ENCODE peak calls at places on chromosomes 6 and 20, in five cellular contexts. One of them, this sample, is unnamed.

GRCh38 chr6:54094837-54095236 is 16.4 kb upstream of the MLIP start:
- DNase-seq in upper lobe of left lung: no peak
- DNase-seq in fibroblast of lung: peak
- DNase-seq in tibial artery: no peak
- DNase-seq in IMR-90: no peak
- DNase-seq in this sample: no peak

GRCh38 chr6:43870660-43871061 is 100.7 kb downstream of the VEGFA start:
- DNase-seq in upper lobe of left lung: no peak
- DNase-seq in fibroblast of lung: no peak
- DNase-seq in tibial artery: no peak
- DNase-seq in IMR-90: peak
- DNase-seq in this sample: no peak

GRCh38 chr6:151255811-151256210 is 16.0 kb downstream of the AKAP12 start:
- DNase-seq in upper lobe of left lung: no peak
- DNase-seq in fibroblast of lung: no peak
- DNase-seq in tibial artery: no peak
- DNase-seq in IMR-90: no peak
- DNase-seq in this sample: no peak

GRCh38 chr20:6698056-6698455 is 69.4 kb upstream of the BMP2 start:
- DNase-seq in upper lobe of left lung: no peak
- DNase-seq in fibroblast of lung: no peak
- DNase-seq in tibial artery: no peak
- DNase-seq in IMR-90: no peak
- DNase-seq in this sample: peak

GRCh38 chr20:48329676-48330644 is 497.8 kb downstream of the PREX1 start:
- DNase-seq in upper lobe of left lung: peak
- DNase-seq in fibroblast of lung: peak
- DNase-seq in tibial artery: no peak
- DNase-seq in IMR-90: peak
- DNase-seq in this sample: peak

GRCh38 chr6:37244430-37245310 is 12.9 kb upstream of the TBC1D22B start:
- DNase-seq in upper lobe of left lung: no peak
- DNase-seq in fibroblast of lung: peak
- DNase-seq in tibial artery: peak
- DNase-seq in IMR-90: peak
- DNase-seq in this sample: peak

GRCh38 chr6:17965397-17965796 is 22.0 kb downstream of the KIF13A start:
- DNase-seq in upper lobe of left lung: no peak
- DNase-seq in fibroblast of lung: no peak
- DNase-seq in tibial artery: no peak
- DNase-seq in IMR-90: peak
- DNase-seq in this sample: no peak

GRCh38 chr6:100446922-100447899 is 17.5 kb downstream of the SIM1 start:
- DNase-seq in upper lobe of left lung: peak
- DNase-seq in fibroblast of lung: no peak
- DNase-seq in tibial artery: no peak
- DNase-seq in IMR-90: no peak
- DNase-seq in this sample: no peak

GRCh38 chr20:62448788-62449187 is 21.4 kb upstream of the RBBP8NL start:
- DNase-seq in upper lobe of left lung: peak
- DNase-seq in fibroblast of lung: no peak
- DNase-seq in tibial artery: no peak
- DNase-seq in IMR-90: no peak
- DNase-seq in this sample: no peak

DNA sequence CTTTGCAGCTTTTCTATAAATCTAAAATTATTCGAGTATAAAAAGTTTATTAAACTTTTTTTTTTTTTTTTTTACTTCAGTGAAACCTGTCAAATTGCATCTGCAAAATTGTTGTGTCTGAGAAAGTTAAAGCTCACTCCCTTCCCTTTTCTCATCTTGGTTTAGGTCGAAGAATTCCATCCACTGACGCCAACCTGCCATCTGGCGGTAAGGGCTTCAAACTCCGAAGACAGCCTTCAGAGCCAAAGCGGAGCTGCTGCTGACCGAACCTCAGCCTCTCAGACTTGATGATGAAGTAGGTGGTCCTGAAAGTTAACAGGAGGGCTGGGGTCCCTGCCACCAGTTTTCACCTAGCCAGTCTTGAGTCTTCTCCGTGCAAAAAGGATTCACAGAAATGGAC is 29.6 kb upstream of the VAPB start:
- DNase-seq in upper lobe of left lung: no peak
- DNase-seq in fibroblast of lung: peak
- DNase-seq in tibial artery: no peak
- DNase-seq in IMR-90: peak
- DNase-seq in this sample: no peak
- TF ChIP-seq CTCF in upper lobe of left lung: no peak
- TF ChIP-seq CTCF in fibroblast of lung: peak
- TF ChIP-seq CTCF in tibial artery: no peak
- TF ChIP-seq CTCF in IMR-90: peak
- TF ChIP-seq CTCF in this sample: no peak

DNA sequence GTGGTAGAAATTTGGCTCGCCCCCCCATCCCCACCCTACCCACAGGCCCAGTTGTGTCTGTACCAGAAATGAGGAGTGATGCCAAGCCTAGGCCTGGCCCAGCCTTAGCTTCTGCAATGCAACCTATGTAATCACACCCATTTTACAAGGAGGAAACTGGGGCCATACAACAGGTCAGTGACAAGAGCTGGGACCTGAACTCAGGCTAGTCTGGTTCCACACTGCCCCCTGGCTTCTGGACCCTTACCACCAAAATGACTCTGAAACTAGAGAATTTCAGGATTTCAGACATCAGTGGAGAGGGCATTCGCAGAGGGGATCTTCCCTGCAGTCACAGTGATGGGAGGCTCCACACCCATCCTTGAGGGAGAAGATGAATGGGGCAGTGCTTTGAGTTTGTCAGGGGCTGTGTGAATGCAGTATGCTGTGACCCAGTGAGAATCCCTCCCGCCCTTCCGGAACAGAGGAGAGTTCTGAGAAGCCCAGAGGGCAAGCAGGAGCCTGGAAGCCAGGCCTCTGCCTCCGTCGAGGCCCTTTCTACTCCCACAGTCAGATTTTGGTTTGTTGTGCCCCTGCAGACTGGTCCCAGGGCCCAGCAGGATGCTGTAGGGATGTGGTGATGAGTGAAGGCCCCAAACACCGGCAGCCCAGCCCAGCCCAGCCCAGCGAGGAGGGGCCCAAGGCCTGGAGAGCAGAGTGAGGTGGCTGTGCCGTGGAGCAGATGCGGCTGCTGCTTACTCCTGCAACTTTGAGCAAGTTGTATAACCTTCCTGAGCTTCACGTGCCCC is 48.1 kb upstream of the MYL9 start:
- DNase-seq in upper lobe of left lung: peak
- DNase-seq in fibroblast of lung: no peak
- DNase-seq in tibial artery: no peak
- DNase-seq in IMR-90: no peak
- DNase-seq in this sample: no peak
- TF ChIP-seq CTCF in upper lobe of left lung: peak
- TF ChIP-seq CTCF in fibroblast of lung: peak
- TF ChIP-seq CTCF in tibial artery: no peak
- TF ChIP-seq CTCF in IMR-90: peak
- TF ChIP-seq CTCF in this sample: peak

GRCh38 chr20:58702859-58703648 is 10.5 kb downstream of the NPEPL1 start:
- DNase-seq in upper lobe of left lung: no peak
- DNase-seq in fibroblast of lung: no peak
- DNase-seq in tibial artery: no peak
- DNase-seq in IMR-90: no peak
- DNase-seq in this sample: no peak
- TF ChIP-seq CTCF in upper lobe of left lung: no peak
- TF ChIP-seq CTCF in fibroblast of lung: no peak
- TF ChIP-seq CTCF in tibial artery: no peak
- TF ChIP-seq CTCF in IMR-90: no peak
- TF ChIP-seq CTCF in this sample: peak

DNA sequence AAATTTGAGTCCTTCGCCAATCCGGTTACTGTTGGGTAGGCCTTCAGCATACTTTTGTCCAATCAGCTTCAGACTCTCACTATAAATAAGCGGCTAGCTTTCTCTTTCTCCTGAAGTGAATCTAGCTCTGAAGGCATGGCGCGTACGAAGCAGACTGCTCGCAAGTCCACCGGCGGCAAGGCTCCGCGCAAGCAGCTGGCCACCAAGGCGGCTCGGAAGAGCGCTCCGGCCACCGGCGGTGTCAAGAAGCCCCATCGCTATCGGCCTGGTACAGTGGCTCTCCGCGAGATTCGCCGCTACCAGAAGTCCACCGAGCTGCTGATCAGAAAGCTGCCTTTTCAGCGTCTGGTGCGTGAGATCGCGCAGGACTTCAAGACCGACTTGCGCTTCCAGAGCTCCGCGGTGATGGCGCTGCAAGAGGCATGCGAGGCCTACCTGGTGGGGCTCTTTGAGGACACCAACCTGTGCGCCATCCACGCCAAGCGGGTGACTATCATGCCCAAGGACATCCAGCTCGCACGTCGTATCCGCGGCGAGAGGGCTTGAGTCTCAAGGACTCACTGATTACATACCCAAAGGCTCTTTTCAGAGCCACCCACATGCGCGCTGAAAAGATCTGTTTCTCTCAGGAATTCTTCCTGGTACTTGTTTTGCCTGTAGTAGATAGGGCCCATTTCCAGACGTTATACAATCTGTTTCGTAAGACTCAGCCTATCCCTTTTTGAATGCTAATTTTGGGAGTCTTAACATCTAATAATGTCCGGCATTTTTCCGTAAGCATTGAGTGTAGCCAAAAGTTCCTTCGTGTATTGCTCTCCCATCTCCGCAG is 102.0 kb downstream of the OR2B2 start:
- DNase-seq in upper lobe of left lung: peak
- DNase-seq in fibroblast of lung: peak
- DNase-seq in tibial artery: peak
- DNase-seq in IMR-90: peak
- DNase-seq in this sample: peak
- TF ChIP-seq CTCF in upper lobe of left lung: peak
- TF ChIP-seq CTCF in fibroblast of lung: peak
- TF ChIP-seq CTCF in tibial artery: no peak
- TF ChIP-seq CTCF in IMR-90: peak
- TF ChIP-seq CTCF in this sample: no peak

DNA sequence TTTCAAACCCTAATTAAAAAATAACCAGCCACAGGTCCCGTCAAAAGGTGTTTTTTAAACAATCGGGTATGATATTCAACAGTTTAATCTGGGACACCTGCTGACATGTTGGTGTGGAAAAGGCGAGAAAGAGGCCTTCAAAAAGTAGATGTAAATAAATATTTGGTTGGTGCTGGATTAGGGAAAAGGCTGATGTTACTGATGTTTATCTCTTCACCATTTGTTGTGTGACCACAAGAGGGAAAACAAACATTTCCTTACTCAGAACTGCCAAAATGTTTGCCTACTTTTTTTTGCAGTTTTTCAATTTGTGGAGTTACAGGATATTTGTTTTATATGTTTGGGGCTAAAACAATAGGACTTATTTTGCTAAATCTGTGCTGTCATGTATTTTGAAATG is 745 bp downstream of the SASH1 start:
- DNase-seq in upper lobe of left lung: no peak
- DNase-seq in fibroblast of lung: no peak
- DNase-seq in tibial artery: no peak
- DNase-seq in IMR-90: no peak
- DNase-seq in this sample: peak
- TF ChIP-seq CTCF in upper lobe of left lung: peak
- TF ChIP-seq CTCF in fibroblast of lung: no peak
- TF ChIP-seq CTCF in tibial artery: no peak
- TF ChIP-seq CTCF in IMR-90: no peak
- TF ChIP-seq CTCF in this sample: no peak

This sample was measured in MCF 10A.